ENCODE peak calls at places on chromosome 7, in six cellular contexts. One of them, this sample, is unnamed.

GRCh38 chr7:50562126-50562525 is 3.1 kb downstream of the DDC start:
- DNase-seq in GM12891: no peak
- DNase-seq in HepG2: no peak
- DNase-seq in K562: peak; percentile 12
- DNase-seq in GM12878: no peak
- DNase-seq in H1: no peak
- DNase-seq in this sample: no peak

GRCh38 chr7:42429339-42429738 is 192.3 kb upstream of the GLI3 start:
- DNase-seq in GM12891: no peak
- DNase-seq in HepG2: no peak
- DNase-seq in K562: no peak
- DNase-seq in GM12878: no peak
- DNase-seq in H1: no peak
- DNase-seq in this sample: no peak

GRCh38 chr7:36021367-36021766 is 131.7 kb upstream of the EEPD1 start:
- DNase-seq in GM12891: no peak
- DNase-seq in HepG2: no peak
- DNase-seq in K562: peak; percentile 28
- DNase-seq in GM12878: no peak
- DNase-seq in H1: peak; percentile 73
- DNase-seq in this sample: no peak

GRCh38 chr7:158811461-158811860 is 17.8 kb downstream of the ESYT2 start:
- DNase-seq in GM12891: no peak
- DNase-seq in HepG2: no peak
- DNase-seq in K562: peak; percentile 33
- DNase-seq in GM12878: no peak
- DNase-seq in H1: no peak
- DNase-seq in this sample: no peak

GRCh38 chr7:140484951-140485350 is 5.6 kb upstream of the MKRN1 start:
- DNase-seq in GM12891: no peak
- DNase-seq in HepG2: no peak
- DNase-seq in K562: no peak
- DNase-seq in GM12878: no peak
- DNase-seq in H1: no peak
- DNase-seq in this sample: no peak

GRCh38 chr7:145398758-145399157 is 562.9 kb upstream of the TPK1 start:
- DNase-seq in GM12891: no peak
- DNase-seq in HepG2: no peak
- DNase-seq in K562: no peak
- DNase-seq in GM12878: no peak
- DNase-seq in H1: no peak
- DNase-seq in this sample: no peak

GRCh38 chr7:75575488-75576112 is 83.5 kb downstream of the SPDYE5 start:
- DNase-seq in GM12891: no peak
- DNase-seq in HepG2: no peak
- DNase-seq in K562: no peak
- DNase-seq in GM12878: no peak
- DNase-seq in H1: no peak
- DNase-seq in this sample: no peak

GRCh38 chr7:66296555-66296954 is 91.4 kb downstream of the TPST1 start:
- DNase-seq in GM12891: no peak
- DNase-seq in HepG2: no peak
- DNase-seq in K562: no peak
- DNase-seq in GM12878: no peak
- DNase-seq in H1: no peak
- DNase-seq in this sample: no peak

GRCh38 chr7:4805110-4805978 is 29.9 kb downstream of the AP5Z1 start:
- DNase-seq in GM12891: no peak
- DNase-seq in HepG2: no peak
- DNase-seq in K562: no peak
- DNase-seq in GM12878: no peak
- DNase-seq in H1: no peak
- DNase-seq in this sample: no peak

GRCh38 chr7:139482662-139483466 is 609 bp downstream of the KLRG2 start:
- DNase-seq in GM12891: peak; percentile 54
- DNase-seq in HepG2: no peak
- DNase-seq in K562: no peak
- DNase-seq in GM12878: no peak
- DNase-seq in H1: peak; percentile 73
- DNase-seq in this sample: no peak

GRCh38 chr7:116433246-116433645 is 66.3 kb upstream of the CAV2 start:
- DNase-seq in GM12891: no peak
- DNase-seq in HepG2: no peak
- DNase-seq in K562: no peak
- DNase-seq in GM12878: no peak
- DNase-seq in H1: no peak
- DNase-seq in this sample: no peak

GRCh38 chr7:103773726-103774125 is 215.7 kb downstream of the RELN start:
- DNase-seq in GM12891: no peak
- DNase-seq in HepG2: no peak
- DNase-seq in K562: no peak
- DNase-seq in GM12878: no peak
- DNase-seq in H1: no peak
- DNase-seq in this sample: no peak

GRCh38 chr7:53326634-53327033 is 291.2 kb downstream of the POM121L12 start:
- DNase-seq in GM12891: no peak
- DNase-seq in HepG2: no peak
- DNase-seq in K562: no peak
- DNase-seq in GM12878: no peak
- DNase-seq in H1: no peak
- DNase-seq in this sample: no peak

GRCh38 chr7:1218541-1219165 is 14.0 kb upstream of the UNCX start:
- DNase-seq in GM12891: no peak
- DNase-seq in HepG2: no peak
- DNase-seq in K562: no peak
- DNase-seq in GM12878: no peak
- DNase-seq in H1: peak; percentile 46
- DNase-seq in this sample: no peak

GRCh38 chr7:37084303-37084702 is 360.0 kb upstream of the AOAH start:
- DNase-seq in GM12891: no peak
- DNase-seq in HepG2: no peak
- DNase-seq in K562: no peak
- DNase-seq in GM12878: no peak
- DNase-seq in H1: no peak
- DNase-seq in this sample: no peak

GRCh38 chr7:115227473-115228235 is 305.8 kb downstream of the MDFIC start:
- DNase-seq in GM12891: no peak
- DNase-seq in HepG2: no peak
- DNase-seq in K562: no peak
- DNase-seq in GM12878: no peak
- DNase-seq in H1: no peak
- DNase-seq in this sample: no peak

GRCh38 chr7:3159039-3159438 is 115.4 kb upstream of the CARD11 start:
- DNase-seq in GM12891: no peak
- DNase-seq in HepG2: no peak
- DNase-seq in K562: no peak
- DNase-seq in GM12878: no peak
- DNase-seq in H1: no peak
- DNase-seq in this sample: no peak

GRCh38 chr7:100013328-100013676 is 2.1 kb upstream of the ZKSCAN1 start:
- DNase-seq in GM12891: no peak
- DNase-seq in HepG2: no peak
- DNase-seq in K562: no peak
- DNase-seq in GM12878: no peak
- DNase-seq in H1: no peak
- DNase-seq in this sample: no peak

GRCh38 chr7:97771576-97771975 is 39.7 kb downstream of the TAC1 start:
- DNase-seq in GM12891: no peak
- DNase-seq in HepG2: no peak
- DNase-seq in K562: no peak
- DNase-seq in GM12878: no peak
- DNase-seq in H1: no peak
- DNase-seq in this sample: no peak

GRCh38 chr7:35026154-35026553 is 11.1 kb downstream of the DPY19L1 start:
- DNase-seq in GM12891: no peak
- DNase-seq in HepG2: no peak
- DNase-seq in K562: no peak
- DNase-seq in GM12878: no peak
- DNase-seq in H1: no peak
- DNase-seq in this sample: no peak

GRCh38 chr7:92831716-92832622 is 4.4 kb downstream of the CDK6 start:
- DNase-seq in GM12891: no peak
- DNase-seq in HepG2: peak; percentile 60
- DNase-seq in K562: no peak
- DNase-seq in GM12878: no peak
- DNase-seq in H1: no peak
- DNase-seq in this sample: no peak

GRCh38 chr7:27046854-27047549 is 48.8 kb downstream of the HOXA1 start:
- DNase-seq in GM12891: no peak
- DNase-seq in HepG2: no peak
- DNase-seq in K562: no peak
- DNase-seq in GM12878: no peak
- DNase-seq in H1: no peak
- DNase-seq in this sample: no peak

DNA sequence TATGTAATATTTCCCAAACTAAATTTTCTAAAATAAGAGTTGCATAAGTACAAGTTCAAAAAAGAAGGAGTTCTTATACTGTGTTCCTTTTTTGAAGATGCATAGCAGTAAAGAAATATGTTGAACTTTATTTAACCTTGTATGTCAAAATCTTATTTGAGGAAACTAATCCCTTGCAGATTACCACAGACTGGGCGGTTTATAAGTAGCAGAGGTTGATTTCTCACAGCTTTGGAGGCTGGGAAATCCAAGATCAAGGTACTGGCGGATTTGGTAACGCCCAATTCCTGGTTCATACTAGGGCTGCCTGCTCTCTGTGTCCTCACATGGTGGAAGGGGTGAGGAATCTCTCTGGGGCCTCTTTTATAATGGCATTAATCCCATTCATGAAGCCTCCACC is 68.5 kb downstream of the GNAT3 start:
- DNase-seq in GM12891: no peak
- DNase-seq in HepG2: no peak
- DNase-seq in K562: no peak
- DNase-seq in GM12878: no peak
- DNase-seq in H1: no peak
- DNase-seq in this sample: no peak
- TF ChIP-seq TAF1 in GM12891: no peak
- TF ChIP-seq TAF1 in HepG2: no peak
- TF ChIP-seq TAF1 in K562: no peak
- TF ChIP-seq TAF1 in GM12878: no peak
- TF ChIP-seq TAF1 in H1: no peak
- TF ChIP-seq TAF1 in this sample: no peak

DNA sequence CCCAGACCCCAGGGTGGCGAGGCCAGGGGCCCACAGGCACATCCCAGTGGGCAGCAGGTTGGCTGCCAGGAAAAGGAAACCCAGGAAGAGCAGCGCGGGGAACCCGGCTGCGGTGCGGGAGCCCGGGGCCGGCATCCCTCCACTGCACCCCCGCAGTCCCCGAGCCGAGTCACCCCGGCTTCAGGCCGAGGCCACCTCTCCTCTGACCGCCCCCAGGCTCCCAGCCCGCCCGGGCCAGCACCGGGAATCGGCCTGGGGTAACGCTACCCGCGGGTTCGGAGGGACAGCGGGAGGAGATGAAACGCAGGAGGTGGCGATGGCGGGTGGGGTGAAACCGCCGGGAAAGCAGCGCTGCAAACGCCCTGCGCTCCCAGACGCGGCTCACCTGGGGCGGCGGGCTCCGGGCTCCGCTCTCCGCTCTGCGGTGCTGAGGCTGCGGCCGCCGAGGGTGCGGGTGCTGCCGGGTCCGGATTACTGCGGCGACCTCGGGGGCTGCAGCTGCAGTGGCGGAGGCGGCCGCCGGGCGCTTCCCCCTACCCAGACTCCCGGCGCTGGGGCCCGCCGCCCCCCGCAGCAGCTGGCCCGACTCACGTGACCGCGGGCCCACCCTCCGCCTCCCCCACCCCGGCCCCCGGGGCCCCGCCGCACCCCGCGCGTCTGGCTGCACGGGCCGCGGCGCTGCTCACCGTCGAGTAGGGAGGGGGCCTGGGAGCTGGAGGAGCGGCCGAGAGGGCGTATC is at the start of gene SCRN1:
- DNase-seq in GM12891: peak; percentile 72
- DNase-seq in HepG2: peak; percentile 22
- DNase-seq in K562: no peak
- DNase-seq in GM12878: no peak
- DNase-seq in H1: peak; percentile 70
- DNase-seq in this sample: peak; percentile 70
- TF ChIP-seq POLR2A in GM12891: no peak
- TF ChIP-seq POLR2A in HepG2: peak; percentile 36
- TF ChIP-seq POLR2A in K562: no peak
- TF ChIP-seq POLR2A in GM12878: peak; percentile 77
- TF ChIP-seq POLR2A in H1: peak; percentile 66
- TF ChIP-seq POLR2A in this sample: peak; percentile 48

GRCh38 chr7:151925446-151926335 is 30.6 kb upstream of the GALNTL5 start:
- DNase-seq in GM12891: no peak
- DNase-seq in HepG2: no peak
- DNase-seq in K562: peak; percentile 44
- DNase-seq in GM12878: no peak
- DNase-seq in H1: no peak
- DNase-seq in this sample: peak; percentile 33
- TF ChIP-seq POLR2AphosphoS5 in GM12891: no peak
- TF ChIP-seq POLR2AphosphoS5 in HepG2: no peak
- TF ChIP-seq POLR2AphosphoS5 in K562: no peak
- TF ChIP-seq POLR2AphosphoS5 in GM12878: no peak
- TF ChIP-seq POLR2AphosphoS5 in H1: no peak
- TF ChIP-seq POLR2AphosphoS5 in this sample: no peak

DNA sequence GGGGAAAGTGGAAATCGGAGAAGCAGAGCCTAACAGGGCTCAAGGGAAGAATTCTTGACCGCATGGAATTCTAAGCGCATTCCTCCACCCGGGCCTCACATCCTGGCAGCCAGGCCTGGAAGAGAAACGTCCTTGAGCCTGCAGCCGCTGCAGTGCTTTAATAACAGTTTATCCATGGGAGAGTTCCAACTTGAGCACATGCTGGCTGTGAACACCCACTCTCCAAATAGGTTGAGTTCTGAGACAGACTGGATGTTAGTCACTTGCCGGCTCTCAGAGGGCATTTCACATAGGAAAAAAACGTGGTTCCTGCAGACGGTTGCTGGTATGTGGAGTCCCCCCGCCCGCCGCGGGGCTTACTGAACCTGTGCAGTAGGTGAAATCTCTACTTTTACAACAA is 61.4 kb upstream of the STEAP1B start:
- DNase-seq in GM12891: no peak
- DNase-seq in HepG2: peak; percentile 72
- DNase-seq in K562: peak; percentile 12
- DNase-seq in GM12878: no peak
- DNase-seq in H1: peak; percentile 66
- DNase-seq in this sample: no peak
- TF ChIP-seq TAF1 in GM12891: no peak
- TF ChIP-seq TAF1 in HepG2: no peak
- TF ChIP-seq TAF1 in K562: no peak
- TF ChIP-seq TAF1 in GM12878: no peak
- TF ChIP-seq TAF1 in H1: peak; percentile 42
- TF ChIP-seq TAF1 in this sample: no peak